ENCODE peak calls at places on chromosomes 11 and 22, in six cellular contexts. W is EH, P is A549, L is SW 1271, Q is MM.1S, B is right lobe of liver. H is an unnamed sample.

GRCh38 chr22:23910496-23911190 is 16.5 kb downstream of the MIF start:
- DNase-seq in Q (no peak), B (no peak), P (no peak), L (no peak), W (no peak), H (no peak)

GRCh38 chr22:47213571-47214230 is 451.3 kb downstream of the TBC1D22A start:
- DNase-seq in B (no peak), W (no peak), P (peak; percentile 17), Q (peak; percentile 54), L (no peak), H (peak; percentile 34)

GRCh38 chr11:60657880-60658279 is 41.5 kb upstream of the MS4A8 start:
- DNase-seq in W (no peak), B (no peak), L (no peak), P (peak; percentile 16), Q (no peak), H (no peak)

GRCh38 chr11:35682230-35683195 is 19.9 kb downstream of the TRIM44 start:
- DNase-seq in Q (no peak), B (no peak), P (no peak), L (no peak), W (peak; percentile 30), H (peak; percentile 27)

GRCh38 chr11:56764976-56765375 is 16.5 kb upstream of the OR9G4 start:
- DNase-seq in B (no peak), W (no peak), Q (no peak), L (no peak), P (no peak), H (no peak)

GRCh38 chr11:70315726-70316125 is 45.2 kb downstream of the PPFIA1 start:
- DNase-seq in B (no peak), W (no peak), Q (no peak), P (no peak), L (no peak), H (no peak)

GRCh38 chr11:93984205-93984586 is 37.0 kb upstream of the HEPHL1 start:
- DNase-seq in B (no peak), P (no peak), L (no peak), W (no peak), Q (no peak), H (no peak)

GRCh38 chr22:50143096-50143495 is 27.4 kb upstream of the PANX2 start:
- DNase-seq in W (no peak), L (no peak), B (no peak), P (no peak), Q (no peak), H (no peak)

GRCh38 chr11:22730319-22730718 is 63.9 kb downstream of the GAS2 start:
- DNase-seq in W (peak; percentile 0), B (no peak), L (no peak), P (peak; percentile 11), Q (peak; percentile 51), H (peak; percentile 7)

GRCh38 chr11:47617417-47617809 is 23.2 kb upstream of the C1QTNF4 start:
- DNase-seq in L (no peak), P (no peak), W (peak; percentile 79), Q (peak; percentile 32), B (no peak), H (no peak)

GRCh38 chr11:65355776-65356393 is 1.3 kb downstream of the TIGD3 start:
- DNase-seq in W (peak; percentile 64), L (no peak), Q (no peak), P (no peak), B (peak; percentile 37), H (no peak)

GRCh38 chr11:120316880-120317688 is 8.0 kb upstream of the TLCD5 start:
- DNase-seq in Q (no peak), P (no peak), W (no peak), B (no peak), L (no peak), H (no peak)

GRCh38 chr22:20039683-20040325 is 18.9 kb downstream of the TANGO2 start:
- DNase-seq in P (no peak), B (no peak), Q (no peak), L (no peak), W (no peak), H (peak; percentile 33)

GRCh38 chr11:130414107-130415088 is 14.0 kb downstream of the ADAMTS8 start:
- DNase-seq in W (peak; percentile 24), Q (no peak), L (no peak), B (no peak), P (no peak), H (no peak)

H was measured in NCI-H1694.